ENCODE peak calls at places on chromosomes 5 and 9, in five cellular contexts. One of them, this sample, is unnamed.

GRCh38 chr9:125297917-125298316 is 36.3 kb downstream of the GAPVD1 start:
- DNase-seq in psoas muscle: no peak
- DNase-seq in neuronal stem cell: no peak
- DNase-seq in Right ventricle myocardium superior: no peak
- DNase-seq in HEK293T: no peak
- DNase-seq in this sample: no peak

GRCh38 chr9:1707291-1707690 is 307.9 kb upstream of the SMARCA2 start:
- DNase-seq in HEK293T: no peak
- DNase-seq in neuronal stem cell: no peak
- DNase-seq in psoas muscle: no peak
- DNase-seq in Right ventricle myocardium superior: no peak
- DNase-seq in this sample: no peak

GRCh38 chr5:173808079-173808808 is 79.9 kb upstream of the CPEB4 start:
- DNase-seq in neuronal stem cell: no peak
- DNase-seq in psoas muscle: no peak
- DNase-seq in Right ventricle myocardium superior: no peak
- DNase-seq in HEK293T: no peak
- DNase-seq in this sample: no peak

GRCh38 chr5:447501-447900 is 4.5 kb downstream of the EXOC3 start:
- DNase-seq in neuronal stem cell: no peak
- DNase-seq in psoas muscle: no peak
- DNase-seq in Right ventricle myocardium superior: peak
- DNase-seq in HEK293T: no peak
- DNase-seq in this sample: no peak

GRCh38 chr5:135310328-135310989 is 88.6 kb downstream of the MACROH2A1 start:
- DNase-seq in HEK293T: no peak
- DNase-seq in psoas muscle: no peak
- DNase-seq in Right ventricle myocardium superior: no peak
- DNase-seq in neuronal stem cell: no peak
- DNase-seq in this sample: no peak

GRCh38 chr5:157217289-157218024 is 36.8 kb downstream of the ITK start:
- DNase-seq in HEK293T: no peak
- DNase-seq in Right ventricle myocardium superior: no peak
- DNase-seq in psoas muscle: no peak
- DNase-seq in neuronal stem cell: no peak
- DNase-seq in this sample: no peak

GRCh38 chr9:107749787-107750444 is 260.3 kb upstream of the KLF4 start:
- DNase-seq in HEK293T: peak
- DNase-seq in Right ventricle myocardium superior: peak
- DNase-seq in psoas muscle: peak
- DNase-seq in neuronal stem cell: no peak
- DNase-seq in this sample: no peak

GRCh38 chr5:8944005-8944404 is 601.9 kb downstream of the SEMA5A start:
- DNase-seq in neuronal stem cell: no peak
- DNase-seq in Right ventricle myocardium superior: no peak
- DNase-seq in HEK293T: no peak
- DNase-seq in psoas muscle: no peak
- DNase-seq in this sample: no peak

GRCh38 chr5:105931782-105932489 is 1738.8 kb downstream of the EFNA5 start:
- DNase-seq in Right ventricle myocardium superior: no peak
- DNase-seq in HEK293T: no peak
- DNase-seq in psoas muscle: no peak
- DNase-seq in neuronal stem cell: no peak
- DNase-seq in this sample: no peak

GRCh38 chr9:36738318-36738975 is 165.8 kb downstream of the MELK start:
- DNase-seq in HEK293T: no peak
- DNase-seq in neuronal stem cell: no peak
- DNase-seq in Right ventricle myocardium superior: no peak
- DNase-seq in psoas muscle: no peak
- DNase-seq in this sample: no peak

GRCh38 chr5:138722518-138722917 is 30.7 kb upstream of the CTNNA1 start:
- DNase-seq in psoas muscle: no peak
- DNase-seq in Right ventricle myocardium superior: no peak
- DNase-seq in neuronal stem cell: no peak
- DNase-seq in HEK293T: no peak
- DNase-seq in this sample: no peak

GRCh38 chr5:83608122-83608521 is 112.5 kb downstream of the HAPLN1 start:
- DNase-seq in psoas muscle: no peak
- DNase-seq in Right ventricle myocardium superior: no peak
- DNase-seq in HEK293T: peak
- DNase-seq in neuronal stem cell: peak
- DNase-seq in this sample: peak

GRCh38 chr9:131758972-131759647 is 19.2 kb upstream of the RAPGEF1 start:
- DNase-seq in Right ventricle myocardium superior: no peak
- DNase-seq in psoas muscle: no peak
- DNase-seq in neuronal stem cell: no peak
- DNase-seq in HEK293T: no peak
- DNase-seq in this sample: no peak

GRCh38 chr9:79877943-79878612 is 306.3 kb downstream of the TLE4 start:
- DNase-seq in psoas muscle: no peak
- DNase-seq in HEK293T: no peak
- DNase-seq in neuronal stem cell: no peak
- DNase-seq in Right ventricle myocardium superior: no peak
- DNase-seq in this sample: no peak